ENCODE peak calls at places on chromosomes 6 and 20, in five cellular contexts. J is naive thymus-derived CD4-positive, alpha-beta T cell; N is stimulated activated CD8-positive, alpha-beta memory T cell treated with anti-CD3 and anti-CD28 coated beads, Interleukin-12 subunit alpha, Interleukin-12 subunit beta, amount 100 ng/mL, for 1 hour; Z is T-cell; V is aorta. S is an unnamed sample.
A peak's percentile ranks its signal among the peaks of the same experiment; 100 is the strongest.

GRCh38 chr20:50111120-50111828 is 1.7 kb downstream of the UBE2V1 start:
- DNase-seq in J (no peak), N (no peak), Z (no peak), V (no peak), S (peak; percentile 22)

GRCh38 chr6:112348891-112349736 is 2.0 kb downstream of the RFPL4B start:
- DNase-seq in J (no peak), N (no peak), Z (no peak), V (no peak), S (no peak)

GRCh38 chr6:79665725-79666551 is 34.8 kb downstream of the SH3BGRL2 start:
- DNase-seq in J (no peak), N (no peak), Z (no peak), V (no peak), S (no peak)

GRCh38 chr20:23118766-23119165 is 32.6 kb upstream of the CD93 start:
- DNase-seq in J (no peak), N (no peak), Z (no peak), V (peak; percentile 60), S (no peak)

GRCh38 chr6:29625337-29625930 is 7.5 kb downstream of the GABBR1 start:
- DNase-seq in J (no peak), N (no peak), Z (no peak), V (no peak), S (no peak)

GRCh38 chr6:140850438-140850837 is 1282.3 kb upstream of the GJE1 start:
- DNase-seq in J (no peak), N (no peak), Z (no peak), V (no peak), S (no peak)

GRCh38 chr6:84667252-84668213 is 96.9 kb downstream of the TBX18 start:
- DNase-seq in J (no peak), N (no peak), Z (no peak), V (no peak), S (no peak)

GRCh38 chr20:38225240-38225899 is 35.2 kb downstream of the KIAA1755 start:
- DNase-seq in J (no peak), N (no peak), Z (no peak), V (peak; percentile 43), S (no peak)

GRCh38 chr6:165045631-165046030 is 263.8 kb downstream of the C6orf118 start:
- DNase-seq in J (no peak), N (no peak), Z (no peak), V (no peak), S (no peak)

GRCh38 chr6:111763381-111763780 is 109.9 kb downstream of the FYN start:
- DNase-seq in J (no peak), N (no peak), Z (no peak), V (no peak), S (no peak)

GRCh38 chr6:74410630-74411029 is 714.6 kb downstream of the CD109 start:
- DNase-seq in J (no peak), N (no peak), Z (no peak), V (no peak), S (no peak)

GRCh38 chr6:15952231-15953151 is 176.4 kb upstream of the MYLIP start:
- DNase-seq in J (no peak), N (no peak), Z (no peak), V (no peak), S (no peak)

GRCh38 chr6:166168616-166169548 is 1.2 kb upstream of the TBXT start:
- DNase-seq in J (no peak), N (no peak), Z (no peak), V (no peak), S (no peak)

GRCh38 chr6:5053864-5054426 is 31.2 kb upstream of the PPP1R3G start:
- DNase-seq in J (no peak), N (no peak), Z (no peak), V (no peak), S (no peak)

S was measured in activated CD4-positive, CD25-positive, alpha-beta regulatory T cell treated with anti-CD3 and anti-CD28 coated beads, Interleukin-2, amount 50 U/mL, for 16 hours.